ENCODE peak calls at places on chromosome 11, in five cellular contexts. R is H4, L is adipocyte, V is head of caudate nucleus, G is renal cortical epithelial cell. Z is an unnamed sample.

GRCh38 chr11:75482931-75483469 is 42.7 kb downstream of the GDPD5 start:
- DNase-seq in V (no peak), L (no peak), R (no peak), G (no peak), Z (no peak)

GRCh38 chr11:8026982-8027381 is 39.8 kb downstream of the EIF3F start:
- DNase-seq in V (no peak), L (no peak), R (no peak), G (no peak), Z (no peak)

GRCh38 chr11:86672007-86672621 is at the start of gene ME3:
- DNase-seq in V (peak), L (peak), G (no peak), R (no peak), Z (peak)

GRCh38 chr11:14454861-14455632 is 44.6 kb downstream of the COPB1 start:
- DNase-seq in V (no peak), R (peak), L (peak), G (peak), Z (no peak)

GRCh38 chr11:1233351-1234053 is 10.6 kb downstream of the MUC5B start:
- DNase-seq in V (no peak), R (no peak), G (no peak), L (no peak), Z (no peak)

GRCh38 chr11:1083621-1084551 is 9.2 kb downstream of the MUC2 start:
- DNase-seq in G (no peak), L (no peak), V (no peak), R (no peak), Z (no peak)

GRCh38 chr11:1770528-1770927 is 6.8 kb upstream of the CTSD start:
- DNase-seq in G (no peak), V (no peak), R (no peak), L (no peak), Z (no peak)

GRCh38 chr11:70111269-70112016 is 33.3 kb downstream of the ANO1 start:
- DNase-seq in G (no peak), L (peak), R (peak), V (no peak), Z (no peak)

GRCh38 chr11:74288911-74289310 is 22.5 kb downstream of the P4HA3 start:
- DNase-seq in R (no peak), G (no peak), V (no peak), L (no peak), Z (no peak)

Z was measured in nucleus accumbens.